ENCODE peak calls at places on chromosomes 2 and 18, in six cellular contexts. M, Q, V, Y, C and W are unnamed samples.

GRCh38 chr2:38788306-38788705 is 10.3 kb downstream of the GEMIN6 start:
- DNase-seq in C (no peak), Q (no peak), M (no peak), Y (no peak), V (no peak), W (no peak)

GRCh38 chr2:8120979-8121825 is 560.7 kb upstream of the ID2 start:
- DNase-seq in Q (no peak), V (no peak), C (peak; percentile 72), Y (no peak), M (no peak), W (no peak)

GRCh38 chr2:180901331-180901730 is 79.1 kb upstream of the UBE2E3 start:
- DNase-seq in M (no peak), C (no peak), Y (no peak), Q (no peak), V (no peak), W (no peak)

GRCh38 chr2:128545085-128545484 is 226.4 kb upstream of the HS6ST1 start:
- DNase-seq in Q (no peak), V (no peak), C (no peak), M (no peak), Y (no peak), W (no peak)

GRCh38 chr2:121626777-121627524 is 22.3 kb downstream of the CLASP1 start:
- DNase-seq in Q (no peak), Y (no peak), V (peak; percentile 66), C (peak; percentile 20), M (peak; percentile 71), W (no peak)

GRCh38 chr2:236661064-236661761 is 91.6 kb downstream of the ACKR3 start:
- DNase-seq in V (peak; percentile 66), C (peak; percentile 89), Y (no peak), M (peak; percentile 5), Q (no peak), W (no peak)

GRCh38 chr2:196066794-196067382 is 1.7 kb downstream of the DNAH7 start:
- DNase-seq in M (no peak), V (no peak), Y (no peak), Q (peak; percentile 42), C (no peak), W (no peak)

GRCh38 chr2:226423498-226423960 is 376.1 kb downstream of the IRS1 start:
- DNase-seq in Q (peak; percentile 58), M (peak; percentile 10), C (peak; percentile 61), V (no peak), Y (no peak), W (peak; percentile 2)

GRCh38 chr2:20012282-20013060 is at the start of gene MATN3:
- DNase-seq in Y (peak; percentile 27), M (no peak), V (no peak), C (peak; percentile 61), Q (no peak), W (no peak)

GRCh38 chr2:132901661-132902060 is 231.7 kb upstream of the LYPD1 start:
- DNase-seq in C (no peak), M (no peak), Y (no peak), Q (no peak), V (no peak), W (no peak)

GRCh38 chr2:173030541-173031485 is 44.8 kb upstream of the MAP3K20 start:
- DNase-seq in C (no peak), Y (no peak), Q (no peak), V (no peak), M (no peak), W (no peak)

GRCh38 chr2:45278345-45279078 is 269.3 kb upstream of the SIX2 start:
- DNase-seq in C (peak; percentile 38), M (no peak), V (no peak), Q (no peak), Y (no peak), W (no peak)

GRCh38 chr2:20439193-20439475 is 7.7 kb upstream of the RHOB start:
- DNase-seq in Y (no peak), Q (no peak), V (peak; percentile 59), C (no peak), M (no peak), W (no peak)

GRCh38 chr2:207202645-207203044 is 36.9 kb upstream of the KLF7 start:
- DNase-seq in C (peak; percentile 43), V (no peak), Y (no peak), M (no peak), Q (no peak), W (no peak)

GRCh38 chr18:292271-292670 is 24.4 kb upstream of the THOC1 start:
- DNase-seq in M (no peak), V (no peak), Q (no peak), Y (no peak), C (no peak), W (no peak)

GRCh38 chr18:23259701-23260661 is 124.7 kb downstream of the CABLES1 start:
- DNase-seq in Y (peak; percentile 81), C (peak; percentile 85), Q (no peak), M (peak; percentile 60), V (peak; percentile 84), W (peak; percentile 13)

GRCh38 chr2:220783651-220784050 is 788.5 kb downstream of the EPHA4 start:
- DNase-seq in V (no peak), M (no peak), Y (no peak), C (peak; percentile 53), Q (no peak), W (no peak)

GRCh38 chr2:68767031-68767961 is 32.7 kb downstream of the ARHGAP25 start:
- DNase-seq in V (no peak), Y (no peak), Q (peak; percentile 51), C (no peak), M (no peak), W (no peak)

GRCh38 chr2:113692698-113693428 is 63.6 kb downstream of the SLC35F5 start:
- DNase-seq in M (no peak), Y (no peak), V (no peak), Q (peak; percentile 14), C (no peak), W (no peak)

GRCh38 chr18:51337406-51337805 is 139.9 kb upstream of the MEX3C start:
- DNase-seq in Y (no peak), V (no peak), M (no peak), Q (no peak), C (peak; percentile 59), W (no peak)

GRCh38 chr2:46967990-46968647 is 52.5 kb upstream of the MCFD2 start:
- DNase-seq in Y (peak; percentile 79), Q (no peak), C (peak; percentile 92), M (peak; percentile 55), V (peak; percentile 93), W (peak; percentile 18)

GRCh38 chr2:216031960-216032689 is 18.8 kb upstream of the MREG start:
- DNase-seq in M (no peak), V (no peak), Q (no peak), Y (no peak), C (peak; percentile 90), W (no peak)

GRCh38 chr2:231436957-231437356 is 27.3 kb downstream of the NCL start:
- DNase-seq in Y (no peak), M (no peak), Q (no peak), V (no peak), C (no peak), W (no peak)

GRCh38 chr2:72815655-72816268 is 10.1 kb downstream of the EXOC6B start:
- DNase-seq in C (no peak), M (no peak), V (no peak), Y (no peak), Q (no peak), W (no peak)

GRCh38 chr2:218536804-218537494 is 31.2 kb downstream of the USP37 start:
- DNase-seq in Q (no peak), V (no peak), C (no peak), Y (no peak), M (no peak), W (no peak)

GRCh38 chr2:79723830-79724229 is 211.0 kb downstream of the CTNNA2 start:
- DNase-seq in M (no peak), C (peak; percentile 100), Q (no peak), Y (no peak), V (no peak), W (no peak)

GRCh38 chr2:3256655-3257054 is 121.0 kb downstream of the EIPR1 start:
- DNase-seq in Y (no peak), M (no peak), V (no peak), Q (no peak), C (no peak), W (no peak)

DNA sequence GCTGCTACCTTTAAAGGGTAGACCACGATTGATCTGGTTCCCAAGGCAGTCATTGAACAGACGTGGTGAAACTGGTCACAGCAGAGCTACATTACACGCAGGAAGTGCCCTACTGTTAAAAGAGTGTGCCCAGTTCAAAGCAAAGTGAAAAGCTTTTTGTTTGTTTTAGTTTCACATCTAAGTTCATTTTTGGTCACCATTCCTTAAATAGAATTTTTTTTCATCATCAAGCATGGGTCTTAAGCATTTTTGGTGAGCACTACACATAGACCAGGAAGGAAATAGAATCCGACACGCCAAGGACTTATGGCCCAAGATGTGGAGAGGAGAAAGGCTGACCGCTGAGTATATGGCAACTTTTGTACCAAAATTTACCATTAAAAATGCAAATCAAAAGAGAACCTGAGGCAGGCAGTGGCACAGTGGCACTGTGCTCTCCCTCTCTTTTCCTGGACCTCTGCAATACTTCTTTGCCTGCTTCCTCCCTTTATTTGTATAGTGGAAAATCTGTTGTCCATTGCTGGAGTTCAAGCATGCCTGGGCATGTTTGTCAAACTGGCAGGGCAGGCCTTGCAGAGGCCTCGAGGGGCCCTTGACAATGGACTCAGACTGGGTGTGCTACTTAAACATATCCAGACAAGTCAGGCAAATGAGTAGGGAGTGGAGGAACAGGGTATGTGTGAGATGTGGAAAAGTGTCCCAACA is 42.6 kb upstream of the HNRNPA3 start:
- DNase-seq in Y (no peak), Q (no peak), V (no peak), M (no peak), C (no peak), W (no peak)
- H3K27ac ChIP-seq in Y (no peak overlapping the region), Q (no peak overlapping the region), V (no peak overlapping the region), M (peak overlapping the region; percentile 11), C (no peak overlapping the region), W (no peak overlapping the region)

GRCh38 chr2:150997702-150998480 is 263.8 kb downstream of the RBM43 start:
- DNase-seq in M (no peak), Y (no peak), V (no peak), Q (no peak), C (no peak), W (no peak)
- H3K27ac ChIP-seq in M (no peak overlapping the region), Y (peak overlapping the region; percentile 12), V (no peak overlapping the region), Q (no peak overlapping the region), C (no peak overlapping the region), W (no peak overlapping the region)

DNA sequence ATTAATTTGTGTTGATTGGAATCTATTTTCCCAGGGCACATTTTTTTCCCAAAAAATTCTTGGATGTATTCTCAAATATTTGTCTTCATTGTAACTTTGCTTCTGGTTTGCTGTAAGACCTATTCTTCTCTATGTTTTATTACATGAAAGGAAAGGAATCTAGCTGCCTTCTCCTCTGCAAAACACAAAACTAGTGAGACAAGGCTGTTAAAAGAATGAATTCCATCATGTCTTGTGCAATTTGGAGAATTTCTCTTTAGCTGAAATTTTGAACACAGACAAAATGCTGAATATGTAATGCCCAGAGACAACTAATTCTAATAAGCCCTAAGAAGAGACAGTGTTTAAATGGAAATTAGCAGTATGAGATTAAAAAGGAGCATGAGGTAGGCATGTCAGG is 275.9 kb downstream of the CDH20 start:
- DNase-seq in Y (no peak), M (no peak), V (no peak), Q (no peak), C (no peak), W (no peak)
- H3K27ac ChIP-seq in Y (peak overlapping the region; percentile 58), M (no peak overlapping the region), V (no peak overlapping the region), Q (no peak overlapping the region), C (no peak overlapping the region), W (no peak overlapping the region)

GRCh38 chr18:36544036-36544725 is 246.7 kb downstream of the FHOD3 start:
- DNase-seq in V (no peak), Q (no peak), Y (no peak), M (no peak), C (peak; percentile 58), W (no peak)
- H3K27ac ChIP-seq in V (peak overlapping the region; percentile 65), Q (no peak overlapping the region), Y (no peak overlapping the region), M (no peak overlapping the region), C (no peak overlapping the region), W (no peak overlapping the region)